ENCODE peak calls at places on chromosome 10, in four cellular contexts. W is Panc1, M is K562, E is HepG2. S is an unnamed sample.

GRCh38 chr10:102545265-102545664 is 41.5 kb downstream of the SUFU start:
- DNase-seq in W (no peak), M (no peak), E (no peak), S (no peak)

GRCh38 chr10:110485541-110485940 is 12.2 kb upstream of the DUSP5 start:
- DNase-seq in W (no peak), M (no peak), E (no peak), S (no peak)

GRCh38 chr10:133262696-133263095 is 14.0 kb downstream of the ADAM8 start:
- DNase-seq in W (no peak), M (no peak), E (no peak), S (no peak)

GRCh38 chr10:30127120-30127541 is 67.7 kb upstream of the JCAD start:
- DNase-seq in W (no peak), M (no peak), E (no peak), S (no peak)

GRCh38 chr10:96585726-96586418 is 940 bp downstream of the TM9SF3 start:
- DNase-seq in W (no peak), M (no peak), E (no peak), S (no peak)

GRCh38 chr10:22560391-22561239 is 153.8 kb downstream of the PIP4K2A start:
- DNase-seq in W (no peak), M (no peak), E (no peak), S (no peak)

GRCh38 chr10:125263551-125263950 is 103.2 kb upstream of the CTBP2 start:
- DNase-seq in W (peak), M (no peak), E (peak), S (peak)

GRCh38 chr10:70494536-70494935 is 16.0 kb downstream of the PALD1 start:
- DNase-seq in W (no peak), M (no peak), E (no peak), S (no peak)

GRCh38 chr10:58734116-58734515 is 221.4 kb downstream of the BICC1 start:
- DNase-seq in W (no peak), M (no peak), E (no peak), S (no peak)

GRCh38 chr10:79029478-79030390 is 39.0 kb upstream of the ZMIZ1 start:
- DNase-seq in W (no peak), M (no peak), E (no peak), S (no peak)

GRCh38 chr10:128721851-128722250 is 595.6 kb upstream of the MKI67 start:
- DNase-seq in W (no peak), M (no peak), E (no peak), S (no peak)

GRCh38 chr10:113576853-113577252 is 24.0 kb downstream of the HABP2 start:
- DNase-seq in W (no peak), M (peak), E (no peak), S (no peak)

GRCh38 chr10:68628576-68629127 is 68.5 kb downstream of the TET1 start:
- DNase-seq in W (no peak), M (no peak), E (no peak), S (no peak)

GRCh38 chr10:132461683-132462231 is 64.8 kb downstream of the PWWP2B start:
- DNase-seq in W (no peak), M (no peak), E (no peak), S (no peak)

GRCh38 chr10:34088208-34088794 is 726.8 kb downstream of the PARD3 start:
- DNase-seq in W (no peak), M (no peak), E (no peak), S (no peak)

GRCh38 chr10:69222157-69223027 is 2.3 kb downstream of the HKDC1 start:
- DNase-seq in W (peak), M (peak), E (peak), S (peak)

GRCh38 chr10:121610798-121611325 is 12.6 kb upstream of the FGFR2 start:
- DNase-seq in W (no peak), M (no peak), E (no peak), S (no peak)

GRCh38 chr10:86682675-86683074 is 14.4 kb downstream of the LDB3 start:
- DNase-seq in W (no peak), M (no peak), E (no peak), S (no peak)

GRCh38 chr10:91596821-91597396 is 36.0 kb downstream of the PPP1R3C start:
- DNase-seq in W (no peak), M (no peak), E (no peak), S (no peak)

GRCh38 chr10:108014902-108015177 is 850.3 kb upstream of the SORCS1 start:
- DNase-seq in W (no peak), M (no peak), E (no peak), S (no peak)

GRCh38 chr10:96835826-96836365 is 3.8 kb downstream of the LCOR start:
- DNase-seq in W (no peak), M (no peak), E (no peak), S (no peak)

GRCh38 chr10:131102147-131102546 is 209.4 kb downstream of the TCERG1L start:
- DNase-seq in W (no peak), M (no peak), E (no peak), S (no peak)

GRCh38 chr10:112286837-112287818 is 3.9 kb downstream of the TECTB start:
- DNase-seq in W (no peak), M (no peak), E (peak), S (no peak)

GRCh38 chr10:132448248-132448731 is 51.3 kb downstream of the PWWP2B start:
- DNase-seq in W (peak), M (peak), E (no peak), S (peak)

GRCh38 chr10:116598326-116598725 is 7.6 kb downstream of the PNLIPRP1 start:
- DNase-seq in W (no peak), M (no peak), E (no peak), S (no peak)

DNA sequence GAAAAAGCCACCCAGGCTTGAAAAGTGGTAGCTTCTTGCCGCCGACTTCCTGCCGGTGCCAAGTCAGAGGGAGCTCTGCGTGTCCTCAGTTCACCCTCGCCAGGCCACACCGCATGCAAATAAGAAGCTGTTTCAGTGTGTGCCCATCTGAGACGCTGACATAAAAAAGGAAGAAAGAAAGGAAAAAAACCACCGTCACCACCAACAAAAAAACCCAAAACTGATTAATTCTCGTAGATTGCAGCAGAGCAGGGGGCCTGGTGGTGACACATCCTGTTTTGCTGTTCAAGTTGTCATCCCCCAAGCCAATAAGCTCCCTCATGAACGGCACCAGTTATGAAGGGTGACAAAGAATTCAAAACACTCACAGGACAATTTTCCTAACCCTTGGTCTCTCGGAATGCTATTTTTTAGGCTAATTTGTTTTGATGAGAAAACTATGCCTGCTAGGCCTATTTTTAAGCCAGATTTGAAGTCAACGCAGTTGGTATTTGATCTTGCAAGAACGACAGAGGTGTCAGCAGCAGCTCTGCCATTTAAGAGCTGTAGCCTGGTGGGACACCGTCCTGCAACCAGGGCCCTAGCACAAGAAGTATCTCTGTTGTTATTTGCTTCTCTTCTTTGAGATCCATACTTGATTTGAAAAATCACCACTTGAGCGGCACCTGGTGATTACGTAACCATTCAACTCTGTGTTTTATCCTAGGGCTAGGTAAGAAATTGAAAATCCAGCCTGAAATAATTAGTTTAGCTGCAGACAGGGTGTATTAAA is 145.5 kb downstream of the PFKFB3 start:
- DNase-seq in W (no peak), M (no peak), E (no peak), S (no peak)
- H3K4me3 ChIP-seq in W (no peak), M (no peak), E (no peak), S (no peak)

GRCh38 chr10:71927669-71928592 is 36.3 kb upstream of the CHST3 start:
- DNase-seq in W (no peak), M (no peak), E (peak), S (no peak)

GRCh38 chr10:71938211-71938610 is 26.0 kb upstream of the CHST3 start:
- DNase-seq in W (no peak), M (no peak), E (no peak), S (no peak)

GRCh38 chr10:71931295-71931694 is 32.9 kb upstream of the CHST3 start:
- DNase-seq in W (no peak), M (no peak), E (no peak), S (no peak)

GRCh38 chr10:71939304-71939703 is 24.9 kb upstream of the CHST3 start:
- DNase-seq in W (no peak), M (no peak), E (no peak), S (no peak)

DNA sequence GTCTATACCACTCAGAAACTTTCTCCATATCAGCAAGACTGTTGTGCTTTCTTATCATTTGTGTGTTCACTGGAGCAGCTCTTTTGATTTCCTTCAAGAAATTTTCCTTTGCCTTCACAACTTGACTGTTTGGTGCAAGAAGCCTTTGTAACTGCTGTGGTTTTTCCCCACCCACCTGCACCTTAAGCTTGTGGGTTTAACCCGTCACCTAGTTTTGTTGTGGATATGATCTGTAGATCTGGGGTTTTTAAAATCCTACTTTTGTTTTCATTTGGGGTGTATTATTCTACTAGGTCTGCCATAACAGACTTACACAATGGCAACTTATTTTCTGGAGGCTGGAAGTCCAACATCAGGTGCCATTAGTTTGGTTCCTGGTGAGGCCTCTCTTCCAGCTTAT is 30.5 kb upstream of the CHST3 start:
- DNase-seq in W (no peak), M (no peak), E (no peak), S (no peak)
- TF ChIP-seq TCF7L2 in W (no peak), M (no peak), E (no peak), S (no peak)

DNA sequence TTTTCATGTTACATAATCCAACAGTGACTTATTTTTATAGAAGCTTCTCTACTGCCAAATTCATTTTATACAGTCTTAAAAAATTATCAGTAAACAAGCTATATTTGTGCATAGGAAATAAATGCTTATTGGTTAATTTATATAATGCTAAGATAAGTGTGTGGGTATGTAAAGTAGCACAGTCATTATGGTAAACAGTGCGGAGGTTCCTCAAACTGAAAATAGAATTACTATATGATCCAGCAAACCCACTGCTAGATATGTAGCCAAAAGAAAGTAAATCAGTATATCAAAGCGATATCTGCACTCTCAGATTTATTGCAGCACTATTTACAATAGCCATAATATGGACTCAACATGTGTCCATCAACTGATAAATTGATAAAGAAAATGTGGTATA is 71.1 kb downstream of the ATRNL1 start:
- DNase-seq in W (no peak), M (no peak), E (no peak), S (no peak)
- H3K4me3 ChIP-seq in W (no peak), M (no peak), E (no peak), S (no peak)

DNA sequence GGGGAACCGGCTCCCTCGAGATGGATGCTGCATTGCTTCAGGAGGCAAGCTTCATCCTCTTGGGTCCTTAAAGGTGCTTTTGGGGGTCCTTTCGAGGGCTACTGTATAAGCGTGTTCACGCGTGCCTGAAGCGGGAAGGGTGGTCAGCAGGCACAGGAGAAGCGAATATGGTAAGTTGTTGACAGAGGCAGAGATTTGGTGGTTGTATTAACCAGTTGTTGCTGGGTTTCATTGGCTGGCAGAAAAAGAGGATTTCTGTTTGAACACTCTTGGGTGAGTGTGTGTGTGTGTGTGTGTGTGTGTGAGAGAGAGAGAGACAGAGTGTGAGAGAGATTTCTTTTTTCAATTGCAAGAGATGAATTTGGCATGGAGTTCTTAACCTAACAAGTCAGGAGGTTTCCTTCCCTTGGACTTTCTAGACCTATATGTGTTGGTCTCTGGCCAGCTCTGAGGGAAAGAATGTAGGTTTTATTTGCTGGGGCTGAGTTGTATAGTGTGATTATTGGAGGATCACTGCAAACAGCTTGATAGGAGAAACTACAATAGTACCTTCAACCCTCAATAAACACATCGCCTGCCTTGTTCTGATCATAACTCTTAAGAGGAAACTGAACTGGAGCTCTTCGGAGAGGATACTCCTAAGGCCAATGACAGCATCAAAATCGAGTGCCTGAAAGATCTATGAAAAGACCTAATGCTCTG is 1.1 kb downstream of the MCU start:
- DNase-seq in W (no peak), M (peak), E (no peak), S (no peak)
- TF ChIP-seq TCF7L2 in W (no peak), M (no peak), E (no peak), S (no peak)

S was measured in HCT116.